ENCODE peak calls at places on chromosomes 5 and 9, in four cellular contexts. One of them, this sample, is unnamed.
A peak's percentile ranks its signal among the peaks of the same experiment; 100 is the strongest.

GRCh38 chr9:33447404-33448158 is at the start of gene AQP3:
- DNase-seq in colonic mucosa: peak; percentile 73
- DNase-seq in uterus: peak; percentile 62
- DNase-seq in IMR-90: no peak
- DNase-seq in this sample: peak; percentile 83

GRCh38 chr9:70263421-70263820 is 4.6 kb downstream of the SMC5 start:
- DNase-seq in colonic mucosa: no peak
- DNase-seq in uterus: no peak
- DNase-seq in IMR-90: peak; percentile 57
- DNase-seq in this sample: no peak

GRCh38 chr9:84111726-84112125 is 131.1 kb downstream of the RMI1 start:
- DNase-seq in colonic mucosa: no peak
- DNase-seq in uterus: no peak
- DNase-seq in IMR-90: no peak
- DNase-seq in this sample: no peak

GRCh38 chr9:22954964-22955363 is 508.3 kb downstream of the DMRTA1 start:
- DNase-seq in colonic mucosa: no peak
- DNase-seq in uterus: no peak
- DNase-seq in IMR-90: no peak
- DNase-seq in this sample: no peak

GRCh38 chr9:105216440-105217178 is 27.8 kb upstream of the SLC44A1 start:
- DNase-seq in colonic mucosa: peak; percentile 60
- DNase-seq in uterus: no peak
- DNase-seq in IMR-90: no peak
- DNase-seq in this sample: no peak

GRCh38 chr5:178356459-178356872 is 123.9 kb upstream of the PHYKPL start:
- DNase-seq in colonic mucosa: no peak
- DNase-seq in uterus: no peak
- DNase-seq in IMR-90: no peak
- DNase-seq in this sample: no peak

GRCh38 chr9:2043881-2044462 is 28.8 kb downstream of the SMARCA2 start:
- DNase-seq in colonic mucosa: no peak
- DNase-seq in uterus: no peak
- DNase-seq in IMR-90: no peak
- DNase-seq in this sample: no peak

GRCh38 chr9:12853021-12853420 is 78.2 kb downstream of the LURAP1L start:
- DNase-seq in colonic mucosa: no peak
- DNase-seq in uterus: no peak
- DNase-seq in IMR-90: peak; percentile 26
- DNase-seq in this sample: no peak

GRCh38 chr5:178357127-178357526 is 124.5 kb upstream of the PHYKPL start:
- DNase-seq in colonic mucosa: no peak
- DNase-seq in uterus: peak; percentile 18
- DNase-seq in IMR-90: no peak
- DNase-seq in this sample: no peak

GRCh38 chr9:76525196-76525595 is 66.2 kb downstream of the GCNT1 start:
- DNase-seq in colonic mucosa: no peak
- DNase-seq in uterus: no peak
- DNase-seq in IMR-90: no peak
- DNase-seq in this sample: no peak

GRCh38 chr5:5671823-5672222 is 249.3 kb downstream of the ICE1 start:
- DNase-seq in colonic mucosa: no peak
- DNase-seq in uterus: no peak
- DNase-seq in IMR-90: no peak
- DNase-seq in this sample: no peak

GRCh38 chr5:78829811-78830499 is 155.2 kb downstream of the ARSB start:
- DNase-seq in colonic mucosa: peak; percentile 30
- DNase-seq in uterus: peak; percentile 81
- DNase-seq in IMR-90: peak; percentile 25
- DNase-seq in this sample: peak; percentile 43

GRCh38 chr5:103119067-103119764 is 722 bp downstream of the GIN1 start:
- DNase-seq in colonic mucosa: no peak
- DNase-seq in uterus: no peak
- DNase-seq in IMR-90: peak; percentile 13
- DNase-seq in this sample: no peak

GRCh38 chr9:68669189-68669588 is 35.9 kb upstream of the PIP5K1B start:
- DNase-seq in colonic mucosa: no peak
- DNase-seq in uterus: no peak
- DNase-seq in IMR-90: no peak
- DNase-seq in this sample: no peak

GRCh38 chr9:107039546-107039945 is 176.6 kb downstream of the ZNF462 start:
- DNase-seq in colonic mucosa: no peak
- DNase-seq in uterus: no peak
- DNase-seq in IMR-90: peak; percentile 45
- DNase-seq in this sample: no peak

GRCh38 chr9:129500166-129500862 is 120.6 kb downstream of the C9orf50 start:
- DNase-seq in colonic mucosa: no peak
- DNase-seq in uterus: peak; percentile 77
- DNase-seq in IMR-90: no peak
- DNase-seq in this sample: no peak

GRCh38 chr5:159814810-159815585 is 101.3 kb upstream of the ADRA1B start:
- DNase-seq in colonic mucosa: no peak
- DNase-seq in uterus: no peak
- DNase-seq in IMR-90: peak; percentile 21
- DNase-seq in this sample: no peak

GRCh38 chr5:159995841-159996240 is 13.1 kb upstream of the TTC1 start:
- DNase-seq in colonic mucosa: no peak
- DNase-seq in uterus: no peak
- DNase-seq in IMR-90: peak; percentile 29
- DNase-seq in this sample: no peak

GRCh38 chr5:91425046-91425445 is 41.9 kb upstream of the ARRDC3 start:
- DNase-seq in colonic mucosa: no peak
- DNase-seq in uterus: no peak
- DNase-seq in IMR-90: no peak
- DNase-seq in this sample: no peak

GRCh38 chr9:96758845-96759673 is 18.8 kb downstream of the ZNF510 start:
- DNase-seq in colonic mucosa: no peak
- DNase-seq in uterus: no peak
- DNase-seq in IMR-90: no peak
- DNase-seq in this sample: peak; percentile 7

GRCh38 chr9:101271102-101271501 is 113.7 kb downstream of the BAAT start:
- DNase-seq in colonic mucosa: peak; percentile 29
- DNase-seq in uterus: no peak
- DNase-seq in IMR-90: no peak
- DNase-seq in this sample: no peak

GRCh38 chr5:541148-541887 is 17.1 kb upstream of the SLC9A3 start:
- DNase-seq in colonic mucosa: no peak
- DNase-seq in uterus: no peak
- DNase-seq in IMR-90: no peak
- DNase-seq in this sample: no peak

GRCh38 chr5:124806026-124806856 is 59.8 kb upstream of the ZNF608 start:
- DNase-seq in colonic mucosa: peak; percentile 89
- DNase-seq in uterus: peak; percentile 74
- DNase-seq in IMR-90: peak; percentile 81
- DNase-seq in this sample: peak; percentile 94

GRCh38 chr5:159099049-159099760 is 511 bp downstream of the EBF1 start:
- DNase-seq in colonic mucosa: peak; percentile 27
- DNase-seq in uterus: peak; percentile 39
- DNase-seq in IMR-90: peak; percentile 63
- DNase-seq in this sample: peak; percentile 75

GRCh38 chr5:131164161-131164930 is 710 bp downstream of the HINT1 start:
- DNase-seq in colonic mucosa: peak; percentile 74
- DNase-seq in uterus: peak; percentile 61
- DNase-seq in IMR-90: peak; percentile 84
- DNase-seq in this sample: peak; percentile 72

GRCh38 chr9:5389109-5389732 is 48.5 kb downstream of the PLGRKT start:
- DNase-seq in colonic mucosa: no peak
- DNase-seq in uterus: no peak
- DNase-seq in IMR-90: peak; percentile 91
- DNase-seq in this sample: no peak

GRCh38 chr9:79471577-79472543 is 99.9 kb upstream of the TLE4 start:
- DNase-seq in colonic mucosa: peak; percentile 60
- DNase-seq in uterus: peak; percentile 54
- DNase-seq in IMR-90: peak; percentile 35
- DNase-seq in this sample: peak; percentile 65

GRCh38 chr5:108418172-108418571 is 36.3 kb upstream of the FBXL17 start:
- DNase-seq in colonic mucosa: no peak
- DNase-seq in uterus: no peak
- DNase-seq in IMR-90: no peak
- DNase-seq in this sample: no peak

GRCh38 chr9:128753627-128754026 is 18.1 kb downstream of the ZER1 start:
- DNase-seq in colonic mucosa: no peak
- DNase-seq in uterus: no peak
- DNase-seq in IMR-90: no peak
- DNase-seq in this sample: no peak

GRCh38 chr9:99059074-99059894 is 45.6 kb upstream of the TGFBR1 start:
- DNase-seq in colonic mucosa: peak; percentile 27
- DNase-seq in uterus: no peak
- DNase-seq in IMR-90: no peak
- DNase-seq in this sample: no peak

GRCh38 chr5:53362521-53362941 is 117.9 kb upstream of the FST start:
- DNase-seq in colonic mucosa: no peak
- DNase-seq in uterus: no peak
- DNase-seq in IMR-90: peak; percentile 97
- DNase-seq in this sample: peak; percentile 96

GRCh38 chr5:67897980-67898379 is 317.6 kb upstream of the PIK3R1 start:
- DNase-seq in colonic mucosa: no peak
- DNase-seq in uterus: no peak
- DNase-seq in IMR-90: no peak
- DNase-seq in this sample: no peak

GRCh38 chr9:124300312-124300711 is 42.6 kb downstream of the NEK6 start:
- DNase-seq in colonic mucosa: no peak
- DNase-seq in uterus: no peak
- DNase-seq in IMR-90: no peak
- DNase-seq in this sample: no peak

GRCh38 chr5:149113669-149114068 is 27.6 kb upstream of the ABLIM3 start:
- DNase-seq in colonic mucosa: no peak
- DNase-seq in uterus: no peak
- DNase-seq in IMR-90: peak; percentile 84
- DNase-seq in this sample: no peak

DNA sequence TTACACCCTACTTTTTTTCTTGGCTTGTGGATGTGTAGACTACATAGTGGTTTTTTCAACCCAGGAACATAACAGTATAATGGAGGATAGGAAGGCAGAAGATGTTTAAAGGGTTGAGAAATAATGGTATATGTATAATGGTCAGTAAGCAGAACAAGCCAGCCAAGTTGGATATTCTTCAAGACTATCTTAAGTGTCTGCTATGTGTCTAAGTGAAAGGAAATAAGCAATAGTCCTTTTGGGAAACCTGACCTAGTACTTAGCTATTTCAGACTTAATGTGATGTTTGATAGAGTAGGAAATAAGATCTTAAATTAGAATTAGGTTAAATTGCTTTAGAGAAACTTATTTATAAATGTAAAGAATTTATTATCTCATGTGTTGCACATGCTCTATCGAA is 85.7 kb downstream of the PTPDC1 start:
- DNase-seq in colonic mucosa: no peak
- DNase-seq in uterus: no peak
- DNase-seq in IMR-90: no peak
- DNase-seq in this sample: no peak
- H3K4me3 ChIP-seq in colonic mucosa: no peak overlapping the region
- H3K4me3 ChIP-seq in uterus: no peak overlapping the region
- H3K4me3 ChIP-seq in IMR-90: no peak overlapping the region
- H3K4me3 ChIP-seq in this sample: no peak overlapping the region

GRCh38 chr9:21097817-21098216 is 20.1 kb upstream of the IFNB1 start:
- DNase-seq in colonic mucosa: no peak
- DNase-seq in uterus: no peak
- DNase-seq in IMR-90: no peak
- DNase-seq in this sample: no peak
- H3K36me3 ChIP-seq in colonic mucosa: no peaks in the 10 kb centered on the region
- H3K36me3 ChIP-seq in uterus: peaks cover 2% of the 10 kb centered on the region
- H3K36me3 ChIP-seq in IMR-90: no peaks in the 10 kb centered on the region
- H3K36me3 ChIP-seq in this sample: no peaks in the 10 kb centered on the region

GRCh38 chr5:112491257-112491656 is 72.2 kb upstream of the EPB41L4A start:
- DNase-seq in colonic mucosa: no peak
- DNase-seq in uterus: no peak
- DNase-seq in IMR-90: peak; percentile 1
- DNase-seq in this sample: no peak
- TF ChIP-seq CTCF in colonic mucosa: peak; percentile 29
- TF ChIP-seq CTCF in uterus: no peak
- TF ChIP-seq CTCF in IMR-90: peak; percentile 23
- TF ChIP-seq CTCF in this sample: peak; percentile 33

DNA sequence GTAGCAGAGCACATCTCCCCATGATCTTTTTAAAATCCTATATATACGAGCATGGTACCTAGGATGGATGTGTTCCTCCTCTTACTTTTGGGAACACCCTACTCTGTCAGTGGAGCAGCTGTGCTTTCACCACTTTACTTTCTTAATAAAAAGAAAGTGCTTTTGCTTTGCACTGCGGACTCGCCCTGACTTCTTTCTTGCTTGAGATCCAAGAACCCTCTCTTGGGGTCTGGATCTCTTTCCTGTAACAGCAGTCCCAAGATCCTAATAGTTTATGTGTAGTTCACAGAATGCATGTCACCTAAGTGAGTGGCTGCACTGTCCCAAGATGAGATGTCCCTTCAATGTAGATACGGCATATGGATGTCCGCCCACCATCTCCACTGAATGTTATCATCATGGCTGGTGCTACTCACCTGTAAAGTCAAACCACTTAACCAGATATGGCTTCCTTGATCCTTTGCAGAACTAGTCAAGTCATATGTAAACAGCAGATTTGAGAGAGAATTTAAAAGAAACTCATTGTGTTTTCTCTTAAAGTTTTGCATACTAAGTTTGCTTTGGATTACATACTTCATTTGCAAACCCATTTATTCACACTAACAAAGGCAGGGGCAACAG is 1.9 kb downstream of the FGF1 start:
- DNase-seq in colonic mucosa: no peak
- DNase-seq in uterus: no peak
- DNase-seq in IMR-90: no peak
- DNase-seq in this sample: no peak
- H3K4me3 ChIP-seq in colonic mucosa: no peak overlapping the region
- H3K4me3 ChIP-seq in uterus: no peak overlapping the region
- H3K4me3 ChIP-seq in IMR-90: no peak overlapping the region
- H3K4me3 ChIP-seq in this sample: no peak overlapping the region

GRCh38 chr5:172942556-172942955 is 16.7 kb upstream of the RPL26L1 start:
- DNase-seq in colonic mucosa: no peak
- DNase-seq in uterus: no peak
- DNase-seq in IMR-90: no peak
- DNase-seq in this sample: no peak
- H3K36me3 ChIP-seq in colonic mucosa: no peaks in the 10 kb centered on the region
- H3K36me3 ChIP-seq in uterus: no peaks in the 10 kb centered on the region
- H3K36me3 ChIP-seq in IMR-90: peaks cover 38% of the 10 kb centered on the region
- H3K36me3 ChIP-seq in this sample: peaks cover 4% of the 10 kb centered on the region

GRCh38 chr5:15013654-15014463 is 142.3 kb upstream of the ANKH start:
- DNase-seq in colonic mucosa: no peak
- DNase-seq in uterus: no peak
- DNase-seq in IMR-90: peak; percentile 80
- DNase-seq in this sample: peak; percentile 85
- TF ChIP-seq CTCF in colonic mucosa: peak; percentile 53
- TF ChIP-seq CTCF in uterus: peak; percentile 63
- TF ChIP-seq CTCF in IMR-90: peak; percentile 76
- TF ChIP-seq CTCF in this sample: peak; percentile 62